ENCODE peak calls at places on chromosomes 5 and 9, in ten cellular contexts. A is EL; R is iris pigment epithelial cell; L is NCI-H1436 treated with DMSO at 0.1 percent for 48 hours; J is HEK293T; I is ACHN; C is aorta; N is lung; H is lower lobe of right lung; O is activated naive CD4-positive, alpha-beta T cell. X is an unnamed sample.

GRCh38 chr9:130069048-130069447 is 15.3 kb downstream of the GPR107 start:
- DNase-seq in L (no peak), A (no peak), J (no peak), C (no peak), I (no peak), H (no peak), R (no peak), N (no peak), O (no peak), X (no peak)

GRCh38 chr9:135050072-135050990 is 37.1 kb upstream of the OLFM1 start:
- DNase-seq in C (no peak), J (no peak), A (no peak), H (peak), R (no peak), N (no peak), O (no peak), L (no peak), I (no peak), X (no peak)

GRCh38 chr5:127589309-127590036 is 59.4 kb upstream of the CTXN3 start:
- DNase-seq in C (no peak), R (no peak), L (no peak), O (no peak), I (no peak), A (no peak), N (no peak), H (no peak), J (no peak), X (no peak)

GRCh38 chr5:119088438-119088837 is 17.6 kb downstream of the DMXL1 start:
- DNase-seq in I (no peak), H (no peak), N (no peak), L (no peak), J (no peak), R (no peak), C (no peak), A (no peak), O (no peak), X (no peak)

GRCh38 chr5:141647242-141647641 is 4.0 kb downstream of the FCHSD1 start:
- DNase-seq in J (no peak), I (no peak), H (no peak), O (no peak), L (no peak), C (no peak), R (no peak), A (no peak), N (no peak), X (no peak)

GRCh38 chr5:107135391-107135790 is 535.3 kb downstream of the EFNA5 start:
- DNase-seq in A (peak), H (no peak), R (peak), C (no peak), J (no peak), O (no peak), N (no peak), L (no peak), I (no peak), X (no peak)

GRCh38 chr9:131631254-131631653 is 85.9 kb downstream of the PRRT1B start:
- DNase-seq in N (no peak), C (no peak), A (no peak), H (no peak), J (no peak), I (no peak), L (no peak), R (no peak), O (no peak), X (no peak)

GRCh38 chr5:176132471-176133288 is 105.5 kb upstream of the SIMC1 start:
- DNase-seq in O (no peak), I (no peak), R (no peak), C (no peak), H (no peak), N (no peak), L (no peak), A (no peak), J (no peak), X (no peak)

GRCh38 chr5:1751026-1751863 is 48.4 kb downstream of the MRPL36 start:
- DNase-seq in L (no peak), O (no peak), A (no peak), R (no peak), N (no peak), C (peak), I (no peak), H (peak), J (no peak), X (no peak)

GRCh38 chr5:147520450-147520849 is 10.6 kb upstream of the DPYSL3 start:
- DNase-seq in J (no peak), I (peak), R (peak), N (no peak), O (no peak), L (no peak), H (no peak), C (no peak), A (no peak), X (no peak)

GRCh38 chr9:105842023-105842644 is 147.8 kb downstream of the TMEM38B start:
- DNase-seq in J (peak), C (no peak), I (peak), A (peak), N (no peak), H (no peak), L (no peak), R (peak), O (no peak), X (peak)

GRCh38 chr5:174736351-174736721 is 12.0 kb downstream of the MSX2 start:
- DNase-seq in H (no peak), I (no peak), L (no peak), A (peak), J (no peak), C (no peak), R (peak), N (no peak), O (no peak), X (no peak)

GRCh38 chr5:68950111-68950510 is 143.7 kb upstream of the SLC30A5 start:
- DNase-seq in R (no peak), I (no peak), O (no peak), H (no peak), C (no peak), J (no peak), A (no peak), L (no peak), N (peak), X (peak)

GRCh38 chr5:129113867-129114266 is 19.3 kb downstream of the ISOC1 start:
- DNase-seq in C (no peak), L (no peak), H (no peak), J (no peak), O (no peak), R (no peak), A (no peak), N (no peak), I (no peak), X (no peak)

GRCh38 chr5:132526974-132527564 is 16.3 kb downstream of the IL5 start:
- DNase-seq in O (no peak), C (no peak), R (peak), A (no peak), J (no peak), L (no peak), N (no peak), H (no peak), I (no peak), X (no peak)

GRCh38 chr5:122311888-122312669 is at the start of gene SNCAIP:
- DNase-seq in I (peak), R (peak), L (no peak), N (peak), H (peak), A (peak), J (peak), C (peak), O (no peak), X (peak)

GRCh38 chr5:67135381-67135780 is 61.2 kb downstream of the CD180 start:
- DNase-seq in O (no peak), A (no peak), H (no peak), J (no peak), R (no peak), N (no peak), L (no peak), C (no peak), I (no peak), X (no peak)

GRCh38 chr9:96399335-96399633 is 15.8 kb upstream of the SLC35D2 start:
- DNase-seq in I (no peak), R (no peak), A (no peak), O (no peak), C (no peak), H (no peak), J (no peak), L (no peak), N (no peak), X (no peak)

GRCh38 chr5:5880364-5880763 is 457.9 kb downstream of the ICE1 start:
- DNase-seq in O (no peak), R (no peak), L (no peak), C (no peak), I (no peak), H (no peak), N (no peak), J (no peak), A (no peak), X (no peak)

GRCh38 chr5:151758141-151758429 is 346 bp downstream of the ATOX1 start:
- DNase-seq in A (peak), O (no peak), R (no peak), J (peak), L (no peak), C (peak), H (peak), I (no peak), N (no peak), X (no peak)

GRCh38 chr5:122963305-122963704 is 73.2 kb downstream of the PPIC start:
- DNase-seq in H (no peak), L (no peak), O (no peak), C (no peak), A (no peak), J (no peak), N (no peak), R (no peak), I (no peak), X (no peak)

GRCh38 chr9:101235105-101235866 is 149.5 kb downstream of the BAAT start:
- DNase-seq in A (peak), H (no peak), I (peak), R (peak), N (no peak), J (peak), L (no peak), O (no peak), C (no peak), X (peak)

GRCh38 chr9:136527721-136528710 is 17.8 kb downstream of the NOTCH1 start:
- DNase-seq in J (peak), N (no peak), A (no peak), O (no peak), H (no peak), C (no peak), R (no peak), I (no peak), L (no peak), X (peak)

GRCh38 chr5:74304536-74304935 is 336.0 kb downstream of the ENC1 start:
- DNase-seq in L (no peak), C (no peak), H (no peak), N (no peak), A (no peak), O (no peak), R (no peak), J (no peak), I (no peak), X (no peak)

GRCh38 chr9:34375901-34376595 is 650 bp downstream of the MYORG start:
- DNase-seq in L (no peak), A (no peak), I (peak), N (peak), O (no peak), J (peak), C (peak), R (peak), H (peak), X (peak)

GRCh38 chr5:123916331-123917121 is 404.5 kb downstream of the CSNK1G3 start:
- DNase-seq in O (no peak), L (no peak), I (peak), C (no peak), H (no peak), J (peak), R (peak), A (peak), N (no peak), X (peak)

X was measured in RWPE1.